ENCODE peak calls at places on chromosomes 2 and 18, in eight cellular contexts. I is CD4-positive, CD25-positive, alpha-beta regulatory T cell; Y is right atrium auricular region; T is psoas muscle; E is right cardiac atrium; Z is GM23338; O is HCT116; J is tibial artery. V is an unnamed sample.

GRCh38 chr2:230068658-230069080 is at the start of gene SLC16A14:
- DNase-seq in Z (peak; percentile 66), I (peak; percentile 55), T (no peak), J (no peak), E (no peak), Y (no peak), O (peak; percentile 63), V (peak; percentile 63)

GRCh38 chr18:36572135-36572856 is 256.5 kb downstream of the TPGS2 start:
- DNase-seq in Z (peak; percentile 72), O (peak; percentile 8), J (peak; percentile 76), I (peak; percentile 22), E (peak; percentile 71), Y (no peak), T (no peak), V (peak; percentile 46)

GRCh38 chr18:8947576-8947975 is 154.9 kb upstream of the NDUFV2 start:
- DNase-seq in I (no peak), T (no peak), E (no peak), Z (no peak), Y (no peak), O (no peak), J (no peak), V (no peak)

GRCh38 chr18:74963820-74964446 is 245.0 kb downstream of the PTGR3 start:
- DNase-seq in Z (peak; percentile 76), Y (no peak), I (peak; percentile 60), T (no peak), O (peak; percentile 33), E (peak; percentile 42), J (no peak), V (peak; percentile 73)

GRCh38 chr2:71749671-71750101 is 296.3 kb downstream of the DYSF start:
- DNase-seq in T (peak; percentile 80), J (no peak), Z (no peak), I (no peak), E (no peak), O (no peak), Y (no peak), V (no peak)

GRCh38 chr2:38648107-38648761 is 17.7 kb upstream of the GALM start:
- DNase-seq in T (no peak), J (no peak), Y (no peak), E (no peak), I (peak; percentile 49), Z (no peak), O (no peak), V (no peak)

GRCh38 chr2:70988151-70988550 is 6.5 kb downstream of the TEX261 start:
- DNase-seq in E (peak; percentile 85), I (no peak), Y (peak; percentile 58), T (no peak), Z (no peak), O (no peak), J (no peak), V (no peak)

GRCh38 chr2:156455366-156455975 is 19.3 kb downstream of the GPD2 start:
- DNase-seq in Y (no peak), T (no peak), E (no peak), I (no peak), J (no peak), O (peak; percentile 52), Z (no peak), V (peak; percentile 73)

GRCh38 chr2:102063360-102063947 is 71.7 kb downstream of the IL1R2 start:
- DNase-seq in E (peak; percentile 93), T (peak; percentile 85), I (peak; percentile 31), Y (peak; percentile 90), Z (no peak), J (peak; percentile 84), O (no peak), V (no peak)

GRCh38 chr2:216687646-216688045 is 7.7 kb downstream of the IGFBP5 start:
- DNase-seq in Z (peak; percentile 87), E (no peak), J (no peak), Y (no peak), O (peak; percentile 26), T (no peak), I (peak; percentile 13), V (no peak)

GRCh38 chr2:202032841-202033316 is 776 bp upstream of the FZD7 start:
- DNase-seq in E (peak; percentile 82), O (peak; percentile 16), I (peak; percentile 52), Y (no peak), T (peak; percentile 85), J (peak; percentile 55), Z (peak; percentile 76), V (no peak)

GRCh38 chr2:10717630-10718029 is 3.8 kb upstream of the ATP6V1C2 start:
- DNase-seq in I (no peak), Z (no peak), E (no peak), J (no peak), O (no peak), Y (no peak), T (no peak), V (no peak)

GRCh38 chr18:34639662-34640061 is 70.4 kb upstream of the DTNA start:
- DNase-seq in J (no peak), I (no peak), Y (no peak), T (no peak), O (no peak), Z (no peak), E (no peak), V (no peak)

GRCh38 chr2:166180951-166181812 is 53.4 kb upstream of the SCN1A start:
- DNase-seq in J (peak; percentile 25), T (peak; percentile 44), Z (peak; percentile 82), O (peak; percentile 13), I (peak; percentile 31), E (peak; percentile 40), Y (peak; percentile 64), V (peak; percentile 15)

GRCh38 chr2:149017116-149017985 is 21.1 kb upstream of the LYPD6B start:
- DNase-seq in I (peak; percentile 77), E (peak; percentile 89), T (peak; percentile 77), O (peak; percentile 54), Z (peak; percentile 94), J (peak; percentile 70), Y (peak; percentile 85), V (peak; percentile 43)

DNA sequence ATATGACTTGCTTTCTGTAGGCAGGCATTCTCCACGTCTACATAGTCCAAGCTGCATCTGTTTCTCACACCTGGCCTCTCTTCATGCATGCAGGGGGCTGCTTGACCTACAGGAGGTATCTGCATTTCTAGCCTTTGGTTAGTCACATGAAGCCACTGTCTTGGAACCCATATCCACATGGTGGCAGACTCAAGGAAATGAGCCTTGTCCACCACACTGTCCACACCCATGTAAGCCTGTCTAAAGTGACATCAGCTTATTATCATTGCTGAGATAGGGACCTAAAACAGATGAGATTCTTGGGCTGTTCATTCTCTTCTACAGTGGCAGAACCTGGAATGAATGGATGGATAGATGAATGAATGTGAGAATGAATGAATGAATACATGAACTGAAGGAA is 160.4 kb downstream of the DOCK10 start:
- DNase-seq in T (no peak), E (no peak), Y (no peak), Z (no peak), I (peak; percentile 18), J (no peak), O (no peak), V (no peak)
- H3K4me1 ChIP-seq in T (no peaks in the 10 kb centered on the region), E (no peaks in the 10 kb centered on the region), Y (no peaks in the 10 kb centered on the region), Z (no peaks in the 10 kb centered on the region), I (peaks cover 11% of the 10 kb centered on the region), J (peaks cover 40% of the 10 kb centered on the region), O (peaks cover 7% of the 10 kb centered on the region), V (no peaks in the 10 kb centered on the region)

DNA sequence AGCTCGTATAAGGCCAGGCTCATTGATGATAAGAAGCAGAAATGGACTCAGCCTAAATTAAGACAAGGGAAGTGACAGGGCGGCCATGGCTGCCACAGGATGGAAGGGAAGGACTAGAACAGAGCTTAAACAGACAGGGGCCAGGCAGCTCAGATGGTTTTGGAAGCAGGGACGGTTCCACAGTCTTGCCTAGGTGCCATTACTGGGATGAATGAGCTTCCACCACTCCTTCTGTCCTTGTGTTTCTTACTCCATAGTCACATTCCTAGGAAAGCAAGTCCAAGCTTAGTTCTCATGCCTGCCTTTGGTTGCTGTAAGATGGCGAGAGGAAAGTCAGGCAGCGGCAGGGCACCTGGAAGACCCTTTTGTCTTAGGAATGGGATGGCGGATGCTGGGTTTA is 11.9 kb downstream of the GNLY start:
- DNase-seq in Z (no peak), T (no peak), Y (peak; percentile 48), O (no peak), E (peak; percentile 42), I (no peak), J (no peak), V (no peak)
- H3K4me1 ChIP-seq in Z (peaks cover 16% of the 10 kb centered on the region), T (peaks cover 64% of the 10 kb centered on the region), Y (no peaks in the 10 kb centered on the region), O (peaks cover 38% of the 10 kb centered on the region), E (peaks cover 18% of the 10 kb centered on the region), I (no peaks in the 10 kb centered on the region), J (peaks cover 42% of the 10 kb centered on the region), V (peaks cover 14% of the 10 kb centered on the region)

GRCh38 chr2:232418466-232419244 is 12.0 kb downstream of the ALPG start:
- DNase-seq in Z (peak; percentile 70), J (no peak), Y (no peak), E (no peak), I (peak; percentile 10), O (no peak), T (no peak), V (no peak)
- H3K4me1 ChIP-seq in Z (peaks cover 17% of the 10 kb centered on the region), J (peaks cover 27% of the 10 kb centered on the region), Y (no peaks in the 10 kb centered on the region), E (no peaks in the 10 kb centered on the region), I (peaks cover 13% of the 10 kb centered on the region), O (peaks cover 27% of the 10 kb centered on the region), T (peaks cover 12% of the 10 kb centered on the region), V (peaks cover 5% of the 10 kb centered on the region)

GRCh38 chr2:218387369-218388194 is 5.5 kb downstream of the SLC11A1 start:
- DNase-seq in E (peak; percentile 87), Y (no peak), T (peak; percentile 72), O (no peak), Z (peak; percentile 89), I (no peak), J (no peak), V (no peak)

GRCh38 chr2:218391202-218391601 is 8.5 kb upstream of the CTDSP1 start:
- DNase-seq in E (peak; percentile 61), Y (no peak), I (no peak), J (no peak), Z (no peak), O (no peak), T (no peak), V (no peak)

GRCh38 chr2:218392459-218392858 is 7.2 kb upstream of the CTDSP1 start:
- DNase-seq in I (no peak), O (no peak), Z (no peak), E (no peak), T (no peak), Y (no peak), J (no peak), V (no peak)

GRCh38 chr2:218386505-218387368 is 4.7 kb downstream of the SLC11A1 start:
- DNase-seq in O (no peak), T (no peak), Z (peak; percentile 62), I (no peak), E (peak; percentile 46), Y (no peak), J (no peak), V (no peak)

GRCh38 chr2:218389333-218390150 is 7.5 kb downstream of the SLC11A1 start:
- DNase-seq in Y (no peak), J (no peak), I (no peak), O (no peak), E (no peak), T (no peak), Z (no peak), V (no peak)
- H3K4me1 ChIP-seq in Y (no peaks in the 10 kb centered on the region), J (peaks cover 10% of the 10 kb centered on the region), I (peaks cover 10% of the 10 kb centered on the region), O (peaks cover 10% of the 10 kb centered on the region), E (no peaks in the 10 kb centered on the region), T (no peaks in the 10 kb centered on the region), Z (peaks cover 6% of the 10 kb centered on the region), V (peaks cover 14% of the 10 kb centered on the region)